ENCODE peak calls at places on chromosomes 12 and 14, in four cellular contexts. One of them, this sample, is unnamed.

GRCh38 chr14:103056322-103057027 is 874 bp downstream of the CDC42BPB start:
- DNase-seq in K562: peak; percentile 69
- DNase-seq in H1: peak; percentile 64
- DNase-seq in HepG2: no peak
- DNase-seq in this sample: peak; percentile 73

GRCh38 chr12:120495189-120495722 is 657 bp upstream of the DYNLL1 start:
- DNase-seq in K562: peak; percentile 41
- DNase-seq in H1: peak; percentile 52
- DNase-seq in HepG2: no peak
- DNase-seq in this sample: peak; percentile 18

GRCh38 chr12:54352022-54352531 is 12.2 kb downstream of the GPR84 start:
- DNase-seq in K562: peak; percentile 90
- DNase-seq in H1: peak; percentile 70
- DNase-seq in HepG2: no peak
- DNase-seq in this sample: no peak

GRCh38 chr12:12398026-12398859 is 41.4 kb downstream of the BORCS5 start:
- DNase-seq in K562: no peak
- DNase-seq in H1: no peak
- DNase-seq in HepG2: peak; percentile 89
- DNase-seq in this sample: peak; percentile 90

GRCh38 chr12:5138256-5138655 is 94.6 kb downstream of the KCNA5 start:
- DNase-seq in K562: no peak
- DNase-seq in H1: no peak
- DNase-seq in HepG2: no peak
- DNase-seq in this sample: no peak

GRCh38 chr12:88604646-88605045 is 24.4 kb upstream of the KITLG start:
- DNase-seq in K562: no peak
- DNase-seq in H1: no peak
- DNase-seq in HepG2: no peak
- DNase-seq in this sample: no peak

GRCh38 chr12:27468241-27468640 is 21.7 kb downstream of the SMCO2 start:
- DNase-seq in K562: no peak
- DNase-seq in H1: no peak
- DNase-seq in HepG2: no peak
- DNase-seq in this sample: no peak

GRCh38 chr12:92185052-92185451 is 39.4 kb upstream of the BTG1 start:
- DNase-seq in K562: no peak
- DNase-seq in H1: no peak
- DNase-seq in HepG2: no peak
- DNase-seq in this sample: no peak

GRCh38 chr12:32217354-32218310 is 111.0 kb downstream of the BICD1 start:
- DNase-seq in K562: no peak
- DNase-seq in H1: no peak
- DNase-seq in HepG2: no peak
- DNase-seq in this sample: peak; percentile 11

GRCh38 chr12:59164991-59165718 is 244.9 kb upstream of the LRIG3 start:
- DNase-seq in K562: peak; percentile 4
- DNase-seq in H1: no peak
- DNase-seq in HepG2: peak; percentile 13
- DNase-seq in this sample: peak; percentile 5

GRCh38 chr14:80239631-80240030 is 28.3 kb upstream of the DIO2 start:
- DNase-seq in K562: no peak
- DNase-seq in H1: no peak
- DNase-seq in HepG2: no peak
- DNase-seq in this sample: no peak

GRCh38 chr12:52839706-52840105 is 5.6 kb upstream of the KRT79 start:
- DNase-seq in K562: no peak
- DNase-seq in H1: no peak
- DNase-seq in HepG2: no peak
- DNase-seq in this sample: no peak

GRCh38 chr12:24197517-24197916 is 248.0 kb upstream of the SOX5 start:
- DNase-seq in K562: no peak
- DNase-seq in H1: no peak
- DNase-seq in HepG2: no peak
- DNase-seq in this sample: no peak

GRCh38 chr12:95074766-95075165 is 1.3 kb upstream of the NR2C1 start:
- DNase-seq in K562: no peak
- DNase-seq in H1: no peak
- DNase-seq in HepG2: no peak
- DNase-seq in this sample: no peak

GRCh38 chr12:5096241-5096880 is 52.7 kb downstream of the KCNA5 start:
- DNase-seq in K562: no peak
- DNase-seq in H1: no peak
- DNase-seq in HepG2: no peak
- DNase-seq in this sample: no peak

GRCh38 chr12:64042901-64043300 is 179.2 kb downstream of the KICS2 start:
- DNase-seq in K562: no peak
- DNase-seq in H1: no peak
- DNase-seq in HepG2: no peak
- DNase-seq in this sample: no peak

GRCh38 chr12:44379827-44380226 is 496.3 kb downstream of the NELL2 start:
- DNase-seq in K562: no peak
- DNase-seq in H1: no peak
- DNase-seq in HepG2: no peak
- DNase-seq in this sample: no peak

GRCh38 chr14:22143360-22143759 is 445.7 kb downstream of the DAD1 start:
- DNase-seq in K562: no peak
- DNase-seq in H1: no peak
- DNase-seq in HepG2: no peak
- DNase-seq in this sample: no peak

DNA sequence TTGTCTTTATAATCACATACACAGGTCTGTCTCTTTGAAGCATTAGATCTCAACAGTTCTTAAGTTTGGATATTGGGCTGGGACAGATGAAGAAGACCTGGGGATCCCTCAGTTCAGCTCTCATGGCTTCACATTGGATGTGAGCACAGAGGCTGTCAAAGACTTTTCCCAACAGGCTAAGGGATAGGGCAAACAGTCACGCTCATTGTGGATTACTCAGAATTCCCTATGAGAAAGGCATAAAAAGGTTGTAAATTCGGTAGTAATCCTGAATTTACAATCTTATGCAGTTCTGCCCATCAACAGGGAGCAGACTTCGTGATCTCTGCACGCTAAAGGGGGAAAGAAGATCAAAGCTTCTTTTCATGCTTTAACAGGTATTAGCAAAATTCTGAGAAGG is 448.4 kb downstream of the DAD1 start:
- DNase-seq in K562: no peak
- DNase-seq in H1: no peak
- DNase-seq in HepG2: no peak
- DNase-seq in this sample: no peak
- TF ChIP-seq RNF2 in K562: no peak
- TF ChIP-seq RNF2 in H1: no peak
- TF ChIP-seq RNF2 in HepG2: no peak
- TF ChIP-seq RNF2 in this sample: no peak

DNA sequence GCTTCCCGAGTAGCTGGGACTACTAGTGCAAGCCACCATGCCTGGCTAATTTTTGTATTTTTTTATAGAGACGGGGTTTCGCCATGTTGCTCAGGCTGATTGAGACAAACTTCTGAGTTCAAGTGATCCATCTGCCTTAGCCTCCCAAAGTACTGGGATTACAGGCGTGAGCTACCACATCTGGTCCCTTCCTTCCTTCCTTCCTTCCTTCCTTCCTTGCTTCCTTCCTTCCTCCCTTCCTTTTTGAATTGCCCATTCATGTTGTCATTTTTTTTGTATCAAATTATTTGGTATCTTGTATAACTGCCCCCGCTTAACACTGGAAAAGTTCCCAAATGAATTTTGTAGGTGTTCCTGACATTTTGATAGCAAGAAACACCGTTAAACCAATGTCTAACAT is 11.7 kb downstream of the RAD9B start:
- DNase-seq in K562: no peak
- DNase-seq in H1: no peak
- DNase-seq in HepG2: no peak
- DNase-seq in this sample: no peak
- TF ChIP-seq RNF2 in K562: no peak
- TF ChIP-seq RNF2 in H1: no peak
- TF ChIP-seq RNF2 in HepG2: no peak
- TF ChIP-seq RNF2 in this sample: no peak

DNA sequence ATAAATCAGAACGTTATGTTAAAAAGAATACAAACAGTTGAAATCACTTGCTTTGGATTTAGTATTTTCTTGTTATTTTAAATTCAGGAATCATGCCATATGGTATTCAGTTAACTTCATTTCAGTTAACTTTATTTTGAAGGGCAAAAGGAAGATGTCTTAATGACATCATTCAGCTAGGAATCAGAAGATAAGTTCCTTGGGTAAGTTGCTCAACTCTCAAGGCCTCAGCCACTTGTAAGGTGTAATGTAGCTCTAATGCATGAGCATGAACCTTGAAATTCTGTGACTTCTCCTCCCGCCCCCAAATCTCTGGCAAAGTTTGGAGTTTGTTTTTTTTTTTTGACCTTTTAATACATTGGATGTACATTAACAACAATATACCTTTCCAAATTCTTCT is 42.6 kb downstream of the FRS2 start:
- DNase-seq in K562: no peak
- DNase-seq in H1: no peak
- DNase-seq in HepG2: no peak
- DNase-seq in this sample: no peak
- TF ChIP-seq RNF2 in K562: no peak
- TF ChIP-seq RNF2 in H1: no peak
- TF ChIP-seq RNF2 in HepG2: no peak
- TF ChIP-seq RNF2 in this sample: no peak

GRCh38 chr14:59299731-59300130 is 111.3 kb downstream of the DAAM1 start:
- DNase-seq in K562: no peak
- DNase-seq in H1: no peak
- DNase-seq in HepG2: no peak
- DNase-seq in this sample: no peak

GRCh38 chr14:59293934-59294661 is 105.6 kb downstream of the DAAM1 start:
- DNase-seq in K562: no peak
- DNase-seq in H1: no peak
- DNase-seq in HepG2: no peak
- DNase-seq in this sample: no peak

GRCh38 chr14:59294662-59294992 is 106.2 kb downstream of the DAAM1 start:
- DNase-seq in K562: no peak
- DNase-seq in H1: no peak
- DNase-seq in HepG2: no peak
- DNase-seq in this sample: no peak

GRCh38 chr14:59296508-59296907 is 108.0 kb downstream of the DAAM1 start:
- DNase-seq in K562: no peak
- DNase-seq in H1: no peak
- DNase-seq in HepG2: peak; percentile 62
- DNase-seq in this sample: no peak

GRCh38 chr14:59297070-59297766 is 108.8 kb downstream of the DAAM1 start:
- DNase-seq in K562: no peak
- DNase-seq in H1: no peak
- DNase-seq in HepG2: peak; percentile 94
- DNase-seq in this sample: no peak
- TF ChIP-seq RNF2 in K562: no peak
- TF ChIP-seq RNF2 in H1: no peak
- TF ChIP-seq RNF2 in HepG2: no peak
- TF ChIP-seq RNF2 in this sample: no peak

DNA sequence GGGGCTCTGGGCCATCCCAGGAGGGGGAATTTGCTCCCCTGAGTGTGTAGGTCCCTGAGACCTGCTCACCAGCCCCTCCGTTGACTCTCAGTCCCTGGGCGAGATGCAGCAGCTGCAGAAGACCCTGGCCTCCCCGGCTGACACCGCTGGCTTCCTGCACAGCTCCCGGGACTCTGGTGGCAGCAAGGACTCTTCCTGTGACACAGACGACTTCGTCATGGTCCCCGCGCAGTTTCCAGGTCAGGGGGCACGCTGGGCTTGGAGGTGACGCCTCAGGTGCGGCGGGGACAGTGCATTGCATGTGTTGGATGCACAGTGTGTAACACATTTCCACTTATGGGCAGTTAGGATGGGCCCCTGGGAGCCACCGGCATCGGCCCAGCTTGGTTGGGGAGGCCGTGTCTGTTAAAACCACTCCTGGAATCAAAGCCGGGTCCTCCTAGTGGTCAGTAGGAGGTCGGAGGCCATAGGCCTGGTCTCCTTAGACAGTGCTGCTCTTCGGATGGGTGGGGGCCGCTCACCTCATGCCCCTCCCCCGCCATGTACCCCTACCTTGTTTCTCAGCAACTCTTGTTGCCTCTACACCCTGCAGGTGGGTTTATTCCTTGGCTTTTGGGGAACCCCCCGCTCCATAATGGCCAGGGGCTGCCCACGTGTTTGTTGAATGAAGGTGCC is 17.1 kb upstream of the PUS1 start:
- DNase-seq in K562: no peak
- DNase-seq in H1: no peak
- DNase-seq in HepG2: no peak
- DNase-seq in this sample: no peak
- TF ChIP-seq RNF2 in K562: no peak
- TF ChIP-seq RNF2 in H1: no peak
- TF ChIP-seq RNF2 in HepG2: no peak
- TF ChIP-seq RNF2 in this sample: no peak

DNA sequence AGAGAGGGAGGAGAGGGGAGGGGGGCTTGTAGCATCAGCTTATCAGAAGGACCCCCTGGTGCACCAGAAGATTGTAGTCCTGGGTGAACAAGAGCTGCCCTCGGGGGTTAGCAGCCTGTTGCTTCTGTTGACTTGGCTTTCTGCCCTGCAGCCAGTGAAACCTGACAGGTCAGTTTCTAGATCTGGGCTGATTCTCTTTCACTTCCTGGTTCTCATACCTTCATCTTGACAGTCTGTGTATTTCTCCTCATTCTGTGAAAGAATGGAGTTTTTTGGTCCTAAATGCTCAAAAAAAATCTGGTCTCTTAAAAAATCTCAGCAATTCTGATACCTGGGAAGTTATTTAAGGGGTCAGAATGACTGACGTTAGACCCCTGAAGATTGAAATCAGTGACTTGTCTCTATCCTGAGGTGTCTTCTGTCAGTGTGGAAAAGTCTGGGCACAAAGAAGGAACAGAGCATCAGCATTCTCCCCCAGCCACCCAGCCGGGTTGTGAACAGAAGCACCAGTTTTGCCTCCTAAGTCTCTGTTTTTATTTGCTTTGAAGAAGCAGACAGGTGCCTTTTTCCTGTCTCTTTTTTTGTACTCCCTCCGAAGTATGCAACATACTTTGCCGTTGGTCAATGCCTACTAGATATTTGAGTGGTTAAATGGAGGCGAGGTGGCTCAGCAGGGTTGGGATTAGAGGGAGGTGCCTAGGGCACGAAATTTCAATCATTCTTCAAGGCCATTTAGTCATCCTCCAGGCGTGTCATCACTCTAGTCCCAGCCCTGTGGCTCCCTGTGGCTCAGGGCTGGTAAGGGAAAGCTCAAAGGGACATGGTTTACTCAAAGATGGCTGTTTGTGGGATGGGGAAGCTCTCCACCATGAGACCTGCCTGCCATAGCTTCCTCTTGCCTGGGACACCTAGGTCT is 24.0 kb downstream of the TTC9 start:
- DNase-seq in K562: no peak
- DNase-seq in H1: no peak
- DNase-seq in HepG2: no peak
- DNase-seq in this sample: peak; percentile 50
- TF ChIP-seq RNF2 in K562: no peak
- TF ChIP-seq RNF2 in H1: no peak
- TF ChIP-seq RNF2 in HepG2: no peak
- TF ChIP-seq RNF2 in this sample: no peak

GRCh38 chr14:92638266-92638665 is 110.2 kb downstream of the LGMN start:
- DNase-seq in K562: no peak
- DNase-seq in H1: no peak
- DNase-seq in HepG2: no peak
- DNase-seq in this sample: no peak
- TF ChIP-seq RNF2 in K562: no peak
- TF ChIP-seq RNF2 in H1: no peak
- TF ChIP-seq RNF2 in HepG2: no peak
- TF ChIP-seq RNF2 in this sample: no peak